ENCODE peak calls at places on chromosomes 5 and 9, in nine cellular contexts. One of them, this sample, is unnamed.

GRCh38 chr9:136138566-136138965 is 19.9 kb upstream of the TMEM250 start:
- DNase-seq in CD8-positive, alpha-beta memory T cell: peak
- DNase-seq in right lobe of liver: no peak
- DNase-seq in small intestine: peak
- DNase-seq in head of caudate nucleus: no peak
- DNase-seq in GM04504: no peak
- DNase-seq in stimulated activated CD8-positive, alpha-beta memory T cell treated with anti-CD3 and anti-CD28 coated beads, Interleukin-4, amount 100 ng/mL, for 1 hour: no peak
- DNase-seq in ACHN: peak
- DNase-seq in left colon: peak
- DNase-seq in this sample: peak

GRCh38 chr9:13163287-13163686 is 116.2 kb downstream of the MPDZ start:
- DNase-seq in right lobe of liver: no peak
- DNase-seq in small intestine: no peak
- DNase-seq in CD8-positive, alpha-beta memory T cell: no peak
- DNase-seq in GM04504: no peak
- DNase-seq in stimulated activated CD8-positive, alpha-beta memory T cell treated with anti-CD3 and anti-CD28 coated beads, Interleukin-4, amount 100 ng/mL, for 1 hour: no peak
- DNase-seq in head of caudate nucleus: no peak
- DNase-seq in ACHN: no peak
- DNase-seq in left colon: no peak
- DNase-seq in this sample: no peak

GRCh38 chr5:101658433-101658832 is 637.7 kb downstream of the SLCO4C1 start:
- DNase-seq in head of caudate nucleus: no peak
- DNase-seq in CD8-positive, alpha-beta memory T cell: no peak
- DNase-seq in stimulated activated CD8-positive, alpha-beta memory T cell treated with anti-CD3 and anti-CD28 coated beads, Interleukin-4, amount 100 ng/mL, for 1 hour: no peak
- DNase-seq in small intestine: no peak
- DNase-seq in right lobe of liver: no peak
- DNase-seq in left colon: no peak
- DNase-seq in GM04504: no peak
- DNase-seq in ACHN: no peak
- DNase-seq in this sample: no peak

GRCh38 chr5:137061382-137061781 is 437.7 kb downstream of the SPOCK1 start:
- DNase-seq in GM04504: no peak
- DNase-seq in ACHN: no peak
- DNase-seq in head of caudate nucleus: no peak
- DNase-seq in stimulated activated CD8-positive, alpha-beta memory T cell treated with anti-CD3 and anti-CD28 coated beads, Interleukin-4, amount 100 ng/mL, for 1 hour: no peak
- DNase-seq in small intestine: no peak
- DNase-seq in CD8-positive, alpha-beta memory T cell: no peak
- DNase-seq in right lobe of liver: no peak
- DNase-seq in left colon: no peak
- DNase-seq in this sample: no peak

GRCh38 chr5:31232273-31232888 is 38.9 kb downstream of the CDH6 start:
- DNase-seq in small intestine: peak
- DNase-seq in ACHN: peak
- DNase-seq in CD8-positive, alpha-beta memory T cell: no peak
- DNase-seq in left colon: peak
- DNase-seq in stimulated activated CD8-positive, alpha-beta memory T cell treated with anti-CD3 and anti-CD28 coated beads, Interleukin-4, amount 100 ng/mL, for 1 hour: no peak
- DNase-seq in head of caudate nucleus: peak
- DNase-seq in right lobe of liver: no peak
- DNase-seq in GM04504: peak
- DNase-seq in this sample: peak

GRCh38 chr5:181114844-181115778 is 15.9 kb downstream of the OR2V1 start:
- DNase-seq in stimulated activated CD8-positive, alpha-beta memory T cell treated with anti-CD3 and anti-CD28 coated beads, Interleukin-4, amount 100 ng/mL, for 1 hour: no peak
- DNase-seq in ACHN: peak
- DNase-seq in GM04504: no peak
- DNase-seq in head of caudate nucleus: no peak
- DNase-seq in CD8-positive, alpha-beta memory T cell: no peak
- DNase-seq in small intestine: no peak
- DNase-seq in right lobe of liver: peak
- DNase-seq in left colon: no peak
- DNase-seq in this sample: peak

GRCh38 chr9:6183227-6183551 is 32.4 kb upstream of the IL33 start:
- DNase-seq in CD8-positive, alpha-beta memory T cell: no peak
- DNase-seq in head of caudate nucleus: no peak
- DNase-seq in GM04504: no peak
- DNase-seq in left colon: no peak
- DNase-seq in right lobe of liver: no peak
- DNase-seq in stimulated activated CD8-positive, alpha-beta memory T cell treated with anti-CD3 and anti-CD28 coated beads, Interleukin-4, amount 100 ng/mL, for 1 hour: no peak
- DNase-seq in ACHN: no peak
- DNase-seq in small intestine: no peak
- DNase-seq in this sample: no peak

GRCh38 chr5:43037929-43038510 is 2.1 kb downstream of the ANXA2R start:
- DNase-seq in small intestine: peak
- DNase-seq in ACHN: no peak
- DNase-seq in head of caudate nucleus: no peak
- DNase-seq in right lobe of liver: no peak
- DNase-seq in left colon: no peak
- DNase-seq in GM04504: no peak
- DNase-seq in CD8-positive, alpha-beta memory T cell: peak
- DNase-seq in stimulated activated CD8-positive, alpha-beta memory T cell treated with anti-CD3 and anti-CD28 coated beads, Interleukin-4, amount 100 ng/mL, for 1 hour: no peak
- DNase-seq in this sample: peak

GRCh38 chr5:139104577-139105271 is 93.4 kb downstream of the SIL1 start:
- DNase-seq in stimulated activated CD8-positive, alpha-beta memory T cell treated with anti-CD3 and anti-CD28 coated beads, Interleukin-4, amount 100 ng/mL, for 1 hour: no peak
- DNase-seq in GM04504: peak
- DNase-seq in small intestine: no peak
- DNase-seq in head of caudate nucleus: peak
- DNase-seq in left colon: peak
- DNase-seq in CD8-positive, alpha-beta memory T cell: no peak
- DNase-seq in right lobe of liver: no peak
- DNase-seq in ACHN: peak
- DNase-seq in this sample: peak

GRCh38 chr5:111532873-111533272 is 20.5 kb upstream of the STARD4 start:
- DNase-seq in stimulated activated CD8-positive, alpha-beta memory T cell treated with anti-CD3 and anti-CD28 coated beads, Interleukin-4, amount 100 ng/mL, for 1 hour: no peak
- DNase-seq in CD8-positive, alpha-beta memory T cell: no peak
- DNase-seq in right lobe of liver: no peak
- DNase-seq in head of caudate nucleus: no peak
- DNase-seq in GM04504: no peak
- DNase-seq in small intestine: no peak
- DNase-seq in left colon: no peak
- DNase-seq in ACHN: no peak
- DNase-seq in this sample: peak

GRCh38 chr5:10124287-10124686 is 125.4 kb downstream of the ATPSCKMT start:
- DNase-seq in left colon: no peak
- DNase-seq in right lobe of liver: no peak
- DNase-seq in stimulated activated CD8-positive, alpha-beta memory T cell treated with anti-CD3 and anti-CD28 coated beads, Interleukin-4, amount 100 ng/mL, for 1 hour: no peak
- DNase-seq in CD8-positive, alpha-beta memory T cell: no peak
- DNase-seq in ACHN: no peak
- DNase-seq in GM04504: no peak
- DNase-seq in small intestine: no peak
- DNase-seq in head of caudate nucleus: peak
- DNase-seq in this sample: no peak

GRCh38 chr9:134294228-134295071 is 31.8 kb upstream of the RXRA start:
- DNase-seq in ACHN: no peak
- DNase-seq in stimulated activated CD8-positive, alpha-beta memory T cell treated with anti-CD3 and anti-CD28 coated beads, Interleukin-4, amount 100 ng/mL, for 1 hour: no peak
- DNase-seq in right lobe of liver: no peak
- DNase-seq in small intestine: no peak
- DNase-seq in CD8-positive, alpha-beta memory T cell: no peak
- DNase-seq in GM04504: peak
- DNase-seq in head of caudate nucleus: no peak
- DNase-seq in left colon: peak
- DNase-seq in this sample: peak

GRCh38 chr9:109320338-109320733 is 523 bp downstream of the EPB41L4B start:
- DNase-seq in small intestine: peak
- DNase-seq in GM04504: no peak
- DNase-seq in right lobe of liver: peak
- DNase-seq in ACHN: peak
- DNase-seq in CD8-positive, alpha-beta memory T cell: no peak
- DNase-seq in head of caudate nucleus: no peak
- DNase-seq in left colon: peak
- DNase-seq in stimulated activated CD8-positive, alpha-beta memory T cell treated with anti-CD3 and anti-CD28 coated beads, Interleukin-4, amount 100 ng/mL, for 1 hour: no peak
- DNase-seq in this sample: no peak

GRCh38 chr5:99285606-99286005 is 356.8 kb upstream of the CHD1 start:
- DNase-seq in CD8-positive, alpha-beta memory T cell: no peak
- DNase-seq in small intestine: peak
- DNase-seq in stimulated activated CD8-positive, alpha-beta memory T cell treated with anti-CD3 and anti-CD28 coated beads, Interleukin-4, amount 100 ng/mL, for 1 hour: no peak
- DNase-seq in ACHN: no peak
- DNase-seq in head of caudate nucleus: no peak
- DNase-seq in right lobe of liver: no peak
- DNase-seq in GM04504: no peak
- DNase-seq in left colon: no peak
- DNase-seq in this sample: no peak

GRCh38 chr5:96572864-96573512 is 89.2 kb upstream of the CAST start:
- DNase-seq in left colon: no peak
- DNase-seq in ACHN: no peak
- DNase-seq in GM04504: peak
- DNase-seq in CD8-positive, alpha-beta memory T cell: no peak
- DNase-seq in small intestine: no peak
- DNase-seq in right lobe of liver: no peak
- DNase-seq in head of caudate nucleus: no peak
- DNase-seq in stimulated activated CD8-positive, alpha-beta memory T cell treated with anti-CD3 and anti-CD28 coated beads, Interleukin-4, amount 100 ng/mL, for 1 hour: no peak
- DNase-seq in this sample: peak

GRCh38 chr5:56711191-56711590 is 104.2 kb upstream of the MAP3K1 start:
- DNase-seq in stimulated activated CD8-positive, alpha-beta memory T cell treated with anti-CD3 and anti-CD28 coated beads, Interleukin-4, amount 100 ng/mL, for 1 hour: no peak
- DNase-seq in ACHN: no peak
- DNase-seq in left colon: no peak
- DNase-seq in small intestine: no peak
- DNase-seq in head of caudate nucleus: no peak
- DNase-seq in CD8-positive, alpha-beta memory T cell: no peak
- DNase-seq in GM04504: peak
- DNase-seq in right lobe of liver: no peak
- DNase-seq in this sample: peak

GRCh38 chr9:94861589-94862241 is 135.2 kb downstream of the AOPEP start:
- DNase-seq in left colon: no peak
- DNase-seq in right lobe of liver: no peak
- DNase-seq in GM04504: peak
- DNase-seq in head of caudate nucleus: no peak
- DNase-seq in small intestine: no peak
- DNase-seq in CD8-positive, alpha-beta memory T cell: no peak
- DNase-seq in ACHN: no peak
- DNase-seq in stimulated activated CD8-positive, alpha-beta memory T cell treated with anti-CD3 and anti-CD28 coated beads, Interleukin-4, amount 100 ng/mL, for 1 hour: no peak
- DNase-seq in this sample: peak

GRCh38 chr5:135973323-135974018 is 18.7 kb upstream of the LECT2 start:
- DNase-seq in small intestine: no peak
- DNase-seq in left colon: no peak
- DNase-seq in ACHN: no peak
- DNase-seq in CD8-positive, alpha-beta memory T cell: no peak
- DNase-seq in stimulated activated CD8-positive, alpha-beta memory T cell treated with anti-CD3 and anti-CD28 coated beads, Interleukin-4, amount 100 ng/mL, for 1 hour: no peak
- DNase-seq in head of caudate nucleus: no peak
- DNase-seq in GM04504: peak
- DNase-seq in right lobe of liver: peak
- DNase-seq in this sample: peak

GRCh38 chr5:38441730-38442573 is 114.5 kb downstream of the LIFR start:
- DNase-seq in CD8-positive, alpha-beta memory T cell: peak
- DNase-seq in left colon: peak
- DNase-seq in GM04504: peak
- DNase-seq in right lobe of liver: peak
- DNase-seq in head of caudate nucleus: peak
- DNase-seq in ACHN: peak
- DNase-seq in stimulated activated CD8-positive, alpha-beta memory T cell treated with anti-CD3 and anti-CD28 coated beads, Interleukin-4, amount 100 ng/mL, for 1 hour: peak
- DNase-seq in small intestine: peak
- DNase-seq in this sample: peak

GRCh38 chr5:130652178-130652577 is 512.9 kb downstream of the HINT1 start:
- DNase-seq in small intestine: no peak
- DNase-seq in ACHN: no peak
- DNase-seq in GM04504: peak
- DNase-seq in stimulated activated CD8-positive, alpha-beta memory T cell treated with anti-CD3 and anti-CD28 coated beads, Interleukin-4, amount 100 ng/mL, for 1 hour: no peak
- DNase-seq in right lobe of liver: no peak
- DNase-seq in left colon: no peak
- DNase-seq in CD8-positive, alpha-beta memory T cell: no peak
- DNase-seq in head of caudate nucleus: no peak
- DNase-seq in this sample: peak

GRCh38 chr5:104932431-104932830 is 1369.8 kb upstream of the NUDT12 start:
- DNase-seq in GM04504: no peak
- DNase-seq in small intestine: no peak
- DNase-seq in CD8-positive, alpha-beta memory T cell: no peak
- DNase-seq in head of caudate nucleus: no peak
- DNase-seq in stimulated activated CD8-positive, alpha-beta memory T cell treated with anti-CD3 and anti-CD28 coated beads, Interleukin-4, amount 100 ng/mL, for 1 hour: no peak
- DNase-seq in left colon: no peak
- DNase-seq in right lobe of liver: no peak
- DNase-seq in ACHN: no peak
- DNase-seq in this sample: no peak

GRCh38 chr5:134503088-134503936 is 22.2 kb upstream of the JADE2 start:
- DNase-seq in right lobe of liver: peak
- DNase-seq in ACHN: peak
- DNase-seq in small intestine: peak
- DNase-seq in GM04504: peak
- DNase-seq in stimulated activated CD8-positive, alpha-beta memory T cell treated with anti-CD3 and anti-CD28 coated beads, Interleukin-4, amount 100 ng/mL, for 1 hour: peak
- DNase-seq in CD8-positive, alpha-beta memory T cell: peak
- DNase-seq in head of caudate nucleus: no peak
- DNase-seq in left colon: peak
- DNase-seq in this sample: peak

GRCh38 chr9:18638448-18639249 is 164.7 kb downstream of the ADAMTSL1 start:
- DNase-seq in GM04504: no peak
- DNase-seq in left colon: no peak
- DNase-seq in right lobe of liver: no peak
- DNase-seq in CD8-positive, alpha-beta memory T cell: no peak
- DNase-seq in small intestine: no peak
- DNase-seq in ACHN: no peak
- DNase-seq in stimulated activated CD8-positive, alpha-beta memory T cell treated with anti-CD3 and anti-CD28 coated beads, Interleukin-4, amount 100 ng/mL, for 1 hour: no peak
- DNase-seq in head of caudate nucleus: no peak
- DNase-seq in this sample: peak

GRCh38 chr5:337565-338130 is 16.1 kb downstream of the AHRR start:
- DNase-seq in head of caudate nucleus: no peak
- DNase-seq in left colon: no peak
- DNase-seq in GM04504: no peak
- DNase-seq in ACHN: peak
- DNase-seq in CD8-positive, alpha-beta memory T cell: no peak
- DNase-seq in right lobe of liver: no peak
- DNase-seq in stimulated activated CD8-positive, alpha-beta memory T cell treated with anti-CD3 and anti-CD28 coated beads, Interleukin-4, amount 100 ng/mL, for 1 hour: no peak
- DNase-seq in small intestine: peak
- DNase-seq in this sample: peak

GRCh38 chr9:71755230-71755629 is 13.1 kb downstream of the CEMIP2 start:
- DNase-seq in right lobe of liver: no peak
- DNase-seq in stimulated activated CD8-positive, alpha-beta memory T cell treated with anti-CD3 and anti-CD28 coated beads, Interleukin-4, amount 100 ng/mL, for 1 hour: no peak
- DNase-seq in ACHN: no peak
- DNase-seq in GM04504: no peak
- DNase-seq in left colon: no peak
- DNase-seq in head of caudate nucleus: no peak
- DNase-seq in CD8-positive, alpha-beta memory T cell: no peak
- DNase-seq in small intestine: no peak
- DNase-seq in this sample: no peak

GRCh38 chr5:170467000-170467707 is 36.7 kb upstream of the KCNIP1 start:
- DNase-seq in GM04504: peak
- DNase-seq in right lobe of liver: no peak
- DNase-seq in head of caudate nucleus: no peak
- DNase-seq in left colon: no peak
- DNase-seq in CD8-positive, alpha-beta memory T cell: no peak
- DNase-seq in small intestine: no peak
- DNase-seq in ACHN: peak
- DNase-seq in stimulated activated CD8-positive, alpha-beta memory T cell treated with anti-CD3 and anti-CD28 coated beads, Interleukin-4, amount 100 ng/mL, for 1 hour: no peak
- DNase-seq in this sample: peak

GRCh38 chr5:132487841-132488555 is 2.6 kb downstream of the IRF1 start:
- DNase-seq in small intestine: no peak
- DNase-seq in head of caudate nucleus: no peak
- DNase-seq in right lobe of liver: no peak
- DNase-seq in stimulated activated CD8-positive, alpha-beta memory T cell treated with anti-CD3 and anti-CD28 coated beads, Interleukin-4, amount 100 ng/mL, for 1 hour: no peak
- DNase-seq in CD8-positive, alpha-beta memory T cell: no peak
- DNase-seq in ACHN: no peak
- DNase-seq in GM04504: no peak
- DNase-seq in left colon: no peak
- DNase-seq in this sample: no peak

GRCh38 chr9:80995759-80996158 is 693.6 kb downstream of the TLE1 start:
- DNase-seq in left colon: no peak
- DNase-seq in right lobe of liver: no peak
- DNase-seq in CD8-positive, alpha-beta memory T cell: no peak
- DNase-seq in small intestine: no peak
- DNase-seq in GM04504: no peak
- DNase-seq in head of caudate nucleus: no peak
- DNase-seq in stimulated activated CD8-positive, alpha-beta memory T cell treated with anti-CD3 and anti-CD28 coated beads, Interleukin-4, amount 100 ng/mL, for 1 hour: no peak
- DNase-seq in ACHN: no peak
- DNase-seq in this sample: peak

GRCh38 chr9:134341306-134341705 is 15.1 kb downstream of the RXRA start:
- DNase-seq in stimulated activated CD8-positive, alpha-beta memory T cell treated with anti-CD3 and anti-CD28 coated beads, Interleukin-4, amount 100 ng/mL, for 1 hour: no peak
- DNase-seq in CD8-positive, alpha-beta memory T cell: no peak
- DNase-seq in ACHN: no peak
- DNase-seq in small intestine: peak
- DNase-seq in GM04504: no peak
- DNase-seq in right lobe of liver: no peak
- DNase-seq in left colon: peak
- DNase-seq in head of caudate nucleus: no peak
- DNase-seq in this sample: no peak

GRCh38 chr5:144315994-144316634 is 145.4 kb downstream of the KCTD16 start:
- DNase-seq in head of caudate nucleus: no peak
- DNase-seq in ACHN: no peak
- DNase-seq in small intestine: peak
- DNase-seq in stimulated activated CD8-positive, alpha-beta memory T cell treated with anti-CD3 and anti-CD28 coated beads, Interleukin-4, amount 100 ng/mL, for 1 hour: no peak
- DNase-seq in left colon: peak
- DNase-seq in CD8-positive, alpha-beta memory T cell: no peak
- DNase-seq in right lobe of liver: peak
- DNase-seq in GM04504: no peak
- DNase-seq in this sample: no peak

This sample was measured in iris pigment epithelial cell.